ENCODE peak calls at places on chromosomes 12 and 14, in eight cellular contexts. One of them, this sample, is unnamed.
A peak's percentile ranks its signal among the peaks of the same experiment; 100 is the strongest.

GRCh38 chr14:36035675-36036074 is 140.8 kb downstream of the PTCSC3 start:
- DNase-seq in A549: no peak
- DNase-seq in IMR-90: no peak
- DNase-seq in ovary: no peak
- DNase-seq in adrenal gland: no peak
- DNase-seq in Peyer's patch: no peak
- DNase-seq in heart left ventricle: no peak
- DNase-seq in endothelial cell of umbilical vein: no peak
- DNase-seq in this sample: no peak

GRCh38 chr14:74793506-74794155 is 30.5 kb downstream of the YLPM1 start:
- DNase-seq in A549: peak; percentile 16
- DNase-seq in IMR-90: no peak
- DNase-seq in ovary: no peak
- DNase-seq in adrenal gland: no peak
- DNase-seq in Peyer's patch: no peak
- DNase-seq in heart left ventricle: no peak
- DNase-seq in endothelial cell of umbilical vein: peak; percentile 63
- DNase-seq in this sample: no peak

GRCh38 chr14:50303744-50304471 is 8.1 kb downstream of the L2HGDH start:
- DNase-seq in A549: no peak
- DNase-seq in IMR-90: peak; percentile 28
- DNase-seq in ovary: no peak
- DNase-seq in adrenal gland: peak; percentile 44
- DNase-seq in Peyer's patch: no peak
- DNase-seq in heart left ventricle: no peak
- DNase-seq in endothelial cell of umbilical vein: no peak
- DNase-seq in this sample: no peak

GRCh38 chr12:25249951-25250738 is 584 bp downstream of the KRAS start:
- DNase-seq in A549: peak; percentile 32
- DNase-seq in IMR-90: peak; percentile 20
- DNase-seq in ovary: peak; percentile 48
- DNase-seq in adrenal gland: peak; percentile 57
- DNase-seq in Peyer's patch: peak; percentile 52
- DNase-seq in heart left ventricle: peak; percentile 71
- DNase-seq in endothelial cell of umbilical vein: peak; percentile 53
- DNase-seq in this sample: no peak

GRCh38 chr14:67405771-67406170 is 6.2 kb downstream of the PLEK2 start:
- DNase-seq in A549: no peak
- DNase-seq in IMR-90: no peak
- DNase-seq in ovary: no peak
- DNase-seq in adrenal gland: no peak
- DNase-seq in Peyer's patch: no peak
- DNase-seq in heart left ventricle: no peak
- DNase-seq in endothelial cell of umbilical vein: no peak
- DNase-seq in this sample: no peak

GRCh38 chr12:1660304-1661187 is 30.3 kb upstream of the ADIPOR2 start:
- DNase-seq in A549: peak; percentile 22
- DNase-seq in IMR-90: no peak
- DNase-seq in ovary: peak; percentile 81
- DNase-seq in adrenal gland: peak; percentile 89
- DNase-seq in Peyer's patch: peak; percentile 47
- DNase-seq in heart left ventricle: peak; percentile 58
- DNase-seq in endothelial cell of umbilical vein: peak; percentile 33
- DNase-seq in this sample: no peak

GRCh38 chr12:109255377-109255776 is 53.7 kb downstream of the FOXN4 start:
- DNase-seq in A549: peak; percentile 45
- DNase-seq in IMR-90: peak; percentile 21
- DNase-seq in ovary: no peak
- DNase-seq in adrenal gland: no peak
- DNase-seq in Peyer's patch: no peak
- DNase-seq in heart left ventricle: no peak
- DNase-seq in endothelial cell of umbilical vein: no peak
- DNase-seq in this sample: no peak

GRCh38 chr12:122028601-122029560 is 7.2 kb downstream of the BCL7A start:
- DNase-seq in A549: no peak
- DNase-seq in IMR-90: no peak
- DNase-seq in ovary: no peak
- DNase-seq in adrenal gland: peak; percentile 43
- DNase-seq in Peyer's patch: peak; percentile 62
- DNase-seq in heart left ventricle: no peak
- DNase-seq in endothelial cell of umbilical vein: no peak
- DNase-seq in this sample: no peak

GRCh38 chr14:47678157-47678556 is 2.8 kb upstream of the MDGA2 start:
- DNase-seq in A549: no peak
- DNase-seq in IMR-90: no peak
- DNase-seq in ovary: no peak
- DNase-seq in adrenal gland: no peak
- DNase-seq in Peyer's patch: no peak
- DNase-seq in heart left ventricle: no peak
- DNase-seq in endothelial cell of umbilical vein: no peak
- DNase-seq in this sample: no peak

GRCh38 chr12:27635349-27635972 is 60.8 kb upstream of the REP15 start:
- DNase-seq in A549: peak; percentile 67
- DNase-seq in IMR-90: peak; percentile 77
- DNase-seq in ovary: no peak
- DNase-seq in adrenal gland: peak; percentile 16
- DNase-seq in Peyer's patch: no peak
- DNase-seq in heart left ventricle: no peak
- DNase-seq in endothelial cell of umbilical vein: peak; percentile 61
- DNase-seq in this sample: peak; percentile 44

GRCh38 chr14:30088620-30089019 is 161.0 kb upstream of the PRKD1 start:
- DNase-seq in A549: no peak
- DNase-seq in IMR-90: no peak
- DNase-seq in ovary: no peak
- DNase-seq in adrenal gland: no peak
- DNase-seq in Peyer's patch: no peak
- DNase-seq in heart left ventricle: no peak
- DNase-seq in endothelial cell of umbilical vein: no peak
- DNase-seq in this sample: no peak

GRCh38 chr12:82996168-82996812 is 309.6 kb downstream of the TMTC2 start:
- DNase-seq in A549: no peak
- DNase-seq in IMR-90: no peak
- DNase-seq in ovary: no peak
- DNase-seq in adrenal gland: no peak
- DNase-seq in Peyer's patch: no peak
- DNase-seq in heart left ventricle: no peak
- DNase-seq in endothelial cell of umbilical vein: no peak
- DNase-seq in this sample: no peak

GRCh38 chr14:91985521-91986255 is 38.2 kb upstream of the FBLN5 start:
- DNase-seq in A549: no peak
- DNase-seq in IMR-90: peak; percentile 17
- DNase-seq in ovary: no peak
- DNase-seq in adrenal gland: peak; percentile 24
- DNase-seq in Peyer's patch: no peak
- DNase-seq in heart left ventricle: no peak
- DNase-seq in endothelial cell of umbilical vein: peak; percentile 82
- DNase-seq in this sample: no peak

GRCh38 chr14:36056846-36057245 is 119.7 kb downstream of the PTCSC3 start:
- DNase-seq in A549: no peak
- DNase-seq in IMR-90: no peak
- DNase-seq in ovary: no peak
- DNase-seq in adrenal gland: no peak
- DNase-seq in Peyer's patch: no peak
- DNase-seq in heart left ventricle: no peak
- DNase-seq in endothelial cell of umbilical vein: no peak
- DNase-seq in this sample: no peak

GRCh38 chr12:108299980-108300696 is 39.0 kb downstream of the CMKLR1 start:
- DNase-seq in A549: no peak
- DNase-seq in IMR-90: no peak
- DNase-seq in ovary: no peak
- DNase-seq in adrenal gland: no peak
- DNase-seq in Peyer's patch: no peak
- DNase-seq in heart left ventricle: no peak
- DNase-seq in endothelial cell of umbilical vein: no peak
- DNase-seq in this sample: no peak

DNA sequence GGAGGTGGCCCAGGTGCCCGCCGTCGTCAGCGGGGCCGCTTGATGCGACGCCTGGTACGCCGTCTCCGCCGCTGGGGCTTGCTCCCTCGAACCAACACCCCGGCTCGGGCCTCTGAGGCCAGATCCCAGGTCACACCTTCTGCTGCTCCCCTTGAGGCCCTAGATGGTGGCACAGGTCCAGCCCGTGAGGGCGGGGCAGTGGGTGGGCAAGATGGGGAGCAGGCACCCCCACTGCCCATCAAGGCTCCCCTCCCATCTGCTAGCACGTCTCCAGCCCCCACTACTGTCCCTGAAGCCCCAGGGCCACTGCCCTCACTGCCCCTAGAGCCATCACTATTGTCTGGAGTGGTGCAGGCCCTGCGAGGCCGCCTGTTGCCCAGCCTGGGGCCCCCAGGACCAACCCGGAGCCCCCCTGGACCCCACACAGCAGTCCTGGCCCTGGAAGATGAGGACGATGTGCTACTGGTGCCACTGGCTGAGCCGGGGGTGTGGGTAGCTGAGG is 5.5 kb downstream of the LRP10 start:
- DNase-seq in A549: no peak
- DNase-seq in IMR-90: no peak
- DNase-seq in ovary: no peak
- DNase-seq in adrenal gland: no peak
- DNase-seq in Peyer's patch: no peak
- DNase-seq in heart left ventricle: no peak
- DNase-seq in endothelial cell of umbilical vein: no peak
- DNase-seq in this sample: no peak
- TF ChIP-seq POLR2A in A549: no peak
- TF ChIP-seq POLR2A in IMR-90: no peak
- TF ChIP-seq POLR2A in ovary: no peak
- TF ChIP-seq POLR2A in adrenal gland: no peak
- TF ChIP-seq POLR2A in Peyer's patch: no peak
- TF ChIP-seq POLR2A in heart left ventricle: no peak
- TF ChIP-seq POLR2A in endothelial cell of umbilical vein: no peak
- TF ChIP-seq POLR2A in this sample: no peak

GRCh38 chr12:112124918-112125249 is 476 bp upstream of the TRAFD1 start:
- DNase-seq in A549: no peak
- DNase-seq in IMR-90: no peak
- DNase-seq in ovary: no peak
- DNase-seq in adrenal gland: no peak
- DNase-seq in Peyer's patch: no peak
- DNase-seq in heart left ventricle: no peak
- DNase-seq in endothelial cell of umbilical vein: no peak
- DNase-seq in this sample: no peak

GRCh38 chr12:112122823-112123690 is 2.3 kb upstream of the TRAFD1 start:
- DNase-seq in A549: peak; percentile 64
- DNase-seq in IMR-90: peak; percentile 98
- DNase-seq in ovary: no peak
- DNase-seq in adrenal gland: no peak
- DNase-seq in Peyer's patch: no peak
- DNase-seq in heart left ventricle: no peak
- DNase-seq in endothelial cell of umbilical vein: no peak
- DNase-seq in this sample: no peak

GRCh38 chr12:112126916-112127315 is 1.6 kb downstream of the TRAFD1 start:
- DNase-seq in A549: no peak
- DNase-seq in IMR-90: peak; percentile 59
- DNase-seq in ovary: no peak
- DNase-seq in adrenal gland: no peak
- DNase-seq in Peyer's patch: no peak
- DNase-seq in heart left ventricle: no peak
- DNase-seq in endothelial cell of umbilical vein: no peak
- DNase-seq in this sample: no peak

GRCh38 chr12:112125250-112125999 is at the start of gene TRAFD1:
- DNase-seq in A549: peak; percentile 97
- DNase-seq in IMR-90: peak; percentile 96
- DNase-seq in ovary: peak; percentile 98
- DNase-seq in adrenal gland: peak; percentile 98
- DNase-seq in Peyer's patch: peak; percentile 99
- DNase-seq in heart left ventricle: peak; percentile 98
- DNase-seq in endothelial cell of umbilical vein: peak; percentile 99
- DNase-seq in this sample: peak; percentile 91

GRCh38 chr12:112126000-112126431 is 656 bp downstream of the TRAFD1 start:
- DNase-seq in A549: no peak
- DNase-seq in IMR-90: no peak
- DNase-seq in ovary: no peak
- DNase-seq in adrenal gland: no peak
- DNase-seq in Peyer's patch: no peak
- DNase-seq in heart left ventricle: no peak
- DNase-seq in endothelial cell of umbilical vein: peak; percentile 43
- DNase-seq in this sample: no peak
- H3K4me1 ChIP-seq in A549: peaks cover 66% of the 10 kb centered on the region
- H3K4me1 ChIP-seq in IMR-90: peaks cover 19% of the 10 kb centered on the region
- H3K4me1 ChIP-seq in ovary: peaks cover 16% of the 10 kb centered on the region
- H3K4me1 ChIP-seq in adrenal gland: peaks cover 29% of the 10 kb centered on the region
- H3K4me1 ChIP-seq in Peyer's patch: no peaks in the 10 kb centered on the region
- H3K4me1 ChIP-seq in heart left ventricle: peaks cover 60% of the 10 kb centered on the region
- H3K4me1 ChIP-seq in endothelial cell of umbilical vein: peaks cover 20% of the 10 kb centered on the region
- H3K4me1 ChIP-seq in this sample: peaks cover 55% of the 10 kb centered on the region

DNA sequence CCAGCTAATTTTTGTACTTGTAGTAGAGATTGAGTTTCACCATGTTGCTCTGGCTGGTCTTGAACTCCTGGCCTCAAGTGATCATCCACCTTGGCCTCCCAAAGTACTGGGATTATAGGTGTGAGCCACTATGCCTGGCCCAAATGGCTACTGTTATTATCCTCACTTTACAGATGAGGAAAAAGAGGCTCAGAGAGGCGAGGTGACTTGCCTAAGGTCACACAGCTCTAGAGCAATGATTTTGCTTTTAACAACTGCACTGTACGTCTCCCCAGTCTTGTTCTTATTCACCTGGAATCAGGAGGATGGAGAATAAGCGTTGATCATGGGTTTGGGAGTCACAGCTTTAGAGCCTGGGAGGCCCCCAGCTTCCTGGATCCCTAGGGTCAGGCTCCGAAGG is 69.8 kb upstream of the NCOR2 start:
- DNase-seq in A549: no peak
- DNase-seq in IMR-90: no peak
- DNase-seq in ovary: no peak
- DNase-seq in adrenal gland: no peak
- DNase-seq in Peyer's patch: no peak
- DNase-seq in heart left ventricle: no peak
- DNase-seq in endothelial cell of umbilical vein: no peak
- DNase-seq in this sample: no peak
- TF ChIP-seq POLR2A in A549: no peak
- TF ChIP-seq POLR2A in IMR-90: no peak
- TF ChIP-seq POLR2A in ovary: no peak
- TF ChIP-seq POLR2A in adrenal gland: no peak
- TF ChIP-seq POLR2A in Peyer's patch: no peak
- TF ChIP-seq POLR2A in heart left ventricle: no peak
- TF ChIP-seq POLR2A in endothelial cell of umbilical vein: no peak
- TF ChIP-seq POLR2A in this sample: no peak

DNA sequence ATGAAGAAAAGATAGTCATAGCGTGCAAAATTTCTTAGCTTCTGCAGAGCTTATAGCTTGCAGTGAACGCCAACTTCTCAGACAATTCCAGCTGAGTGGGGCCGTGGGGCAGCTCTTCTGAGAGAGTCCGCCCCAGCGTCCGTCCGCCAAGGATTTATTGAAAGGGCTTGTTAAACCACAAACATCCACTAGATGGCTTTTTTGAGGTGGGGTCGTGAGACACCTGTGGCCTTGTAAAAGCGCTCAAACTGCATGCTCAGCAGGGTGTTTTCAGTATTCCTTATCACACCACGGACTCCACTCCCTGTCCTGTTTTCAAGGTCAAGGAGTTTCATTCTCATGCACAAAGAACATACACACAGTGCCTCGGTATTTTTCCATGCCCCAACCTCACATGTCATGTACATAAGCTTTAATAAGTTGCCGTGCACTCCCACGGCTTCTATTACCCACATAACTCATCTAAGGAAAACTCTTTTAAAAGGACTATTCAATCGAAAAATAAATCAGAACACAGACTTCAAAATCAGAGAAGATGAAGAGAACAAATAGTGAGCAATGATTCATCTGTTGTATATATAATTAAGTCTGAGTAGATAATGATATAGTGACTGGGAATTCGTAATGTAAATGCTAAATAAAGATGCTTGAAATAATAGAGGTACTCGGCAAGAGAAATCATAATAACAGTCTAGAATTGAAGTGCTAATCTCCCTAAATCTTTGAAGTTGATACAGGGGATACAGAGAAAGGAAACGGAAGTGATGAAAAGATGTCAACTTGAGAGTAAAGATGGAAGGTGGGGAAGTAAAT is 46.7 kb downstream of the WBP11 start:
- DNase-seq in A549: peak; percentile 33
- DNase-seq in IMR-90: no peak
- DNase-seq in ovary: peak; percentile 28
- DNase-seq in adrenal gland: peak; percentile 45
- DNase-seq in Peyer's patch: no peak
- DNase-seq in heart left ventricle: no peak
- DNase-seq in endothelial cell of umbilical vein: no peak
- DNase-seq in this sample: no peak
- H3K4me1 ChIP-seq in A549: no peaks in the 10 kb centered on the region
- H3K4me1 ChIP-seq in IMR-90: no peaks in the 10 kb centered on the region
- H3K4me1 ChIP-seq in ovary: peaks cover 3% of the 10 kb centered on the region
- H3K4me1 ChIP-seq in adrenal gland: peaks cover 4% of the 10 kb centered on the region
- H3K4me1 ChIP-seq in Peyer's patch: no peaks in the 10 kb centered on the region
- H3K4me1 ChIP-seq in heart left ventricle: no peaks in the 10 kb centered on the region
- H3K4me1 ChIP-seq in endothelial cell of umbilical vein: no peaks in the 10 kb centered on the region
- H3K4me1 ChIP-seq in this sample: peaks cover 4% of the 10 kb centered on the region

This sample was measured in HCT116.